ENCODE peak calls at places on chromosomes 2 and 18, in six cellular contexts. U is fibroblast of mammary gland; T is NCI-H460; Z is CD8-positive, alpha-beta memory T cell; C is GM19239; F is Right ventricle myocardium superior. B is an unnamed sample.

GRCh38 chr2:218260742-218261423 is at the start of gene GPBAR1:
- DNase-seq in T (no peak), C (no peak), U (no peak), F (peak), Z (no peak), B (peak)

GRCh38 chr2:36695746-36696415 is 626 bp upstream of the VIT start:
- DNase-seq in T (no peak), C (no peak), F (no peak), U (peak), Z (no peak), B (no peak)

GRCh38 chr18:62438876-62439275 is 83.9 kb upstream of the ZCCHC2 start:
- DNase-seq in T (no peak), Z (no peak), U (no peak), F (no peak), C (no peak), B (no peak)

GRCh38 chr2:71556811-71557210 is 103.5 kb downstream of the DYSF start:
- DNase-seq in Z (no peak), U (no peak), C (no peak), F (no peak), T (no peak), B (peak)

GRCh38 chr2:137420744-137421143 is 543.5 kb upstream of the HNMT start:
- DNase-seq in T (no peak), U (no peak), F (no peak), C (no peak), Z (no peak), B (no peak)

GRCh38 chr2:63875758-63876710 is 34.3 kb downstream of the UGP2 start:
- DNase-seq in Z (no peak), U (peak), F (no peak), C (no peak), T (no peak), B (no peak)

GRCh38 chr2:185385157-185385556 is 353.4 kb upstream of the FSIP2 start:
- DNase-seq in Z (no peak), U (no peak), T (no peak), F (no peak), C (no peak), B (no peak)

GRCh38 chr2:34365937-34366336 is 766.8 kb upstream of the FAM98A start:
- DNase-seq in C (no peak), U (no peak), F (no peak), T (no peak), Z (no peak), B (no peak)

GRCh38 chr2:54657664-54658083 is 65.8 kb upstream of the EML6 start:
- DNase-seq in Z (no peak), F (peak), U (peak), T (peak), C (no peak), B (no peak)

GRCh38 chr2:225030089-225030653 is 12.1 kb downstream of the DOCK10 start:
- DNase-seq in U (no peak), T (no peak), Z (no peak), C (no peak), F (no peak), B (no peak)

GRCh38 chr18:32714571-32715148 is 58.2 kb downstream of the KLHL14 start:
- DNase-seq in T (peak), C (peak), U (peak), F (no peak), Z (no peak), B (no peak)

GRCh38 chr18:79797518-79798345 is at the start of gene KCNG2:
- DNase-seq in C (peak), T (no peak), U (peak), Z (no peak), F (no peak), B (peak)

GRCh38 chr2:14661163-14661562 is 28.6 kb downstream of the LRATD1 start:
- DNase-seq in F (no peak), T (no peak), Z (no peak), C (no peak), U (no peak), B (no peak)

GRCh38 chr2:61029533-61029932 is 11.5 kb upstream of the PUS10 start:
- DNase-seq in T (no peak), C (no peak), Z (no peak), F (no peak), U (no peak), B (no peak)

GRCh38 chr2:75562513-75562864 is 1.8 kb upstream of the EVA1A start:
- DNase-seq in F (no peak), Z (no peak), T (no peak), U (no peak), C (no peak), B (no peak)

GRCh38 chr18:52764271-52764670 is 424.3 kb downstream of the DCC start:
- DNase-seq in C (no peak), Z (no peak), F (no peak), U (no peak), T (no peak), B (no peak)

GRCh38 chr2:233417282-233417681 is 63.0 kb downstream of the DGKD start:
- DNase-seq in C (no peak), F (no peak), Z (no peak), T (no peak), U (no peak), B (no peak)

GRCh38 chr2:233083782-233084181 is 23.6 kb downstream of the INPP5D start:
- DNase-seq in F (no peak), U (no peak), C (no peak), T (no peak), Z (no peak), B (peak)

GRCh38 chr2:26850565-26850964 is 2.6 kb downstream of the DPYSL5 start:
- DNase-seq in Z (no peak), U (no peak), T (no peak), F (no peak), C (no peak), B (no peak)

GRCh38 chr2:62458206-62459035 is 47.6 kb downstream of the TMEM17 start:
- DNase-seq in C (no peak), F (peak), T (no peak), Z (no peak), U (peak), B (no peak)

GRCh38 chr18:70195852-70196434 is 9.5 kb downstream of the RTTN start:
- DNase-seq in C (no peak), Z (no peak), U (peak), T (peak), F (no peak), B (no peak)

GRCh38 chr2:191866675-191867506 is 20.0 kb upstream of the CAVIN2 start:
- DNase-seq in C (no peak), Z (no peak), U (peak), T (peak), F (no peak), B (no peak)

GRCh38 chr2:201932511-201932910 is 101.1 kb upstream of the FZD7 start:
- DNase-seq in T (no peak), C (no peak), Z (no peak), F (no peak), U (no peak), B (no peak)

GRCh38 chr2:120344214-120344990 is 1.5 kb upstream of the INHBB start:
- DNase-seq in U (no peak), C (no peak), T (no peak), Z (no peak), F (peak), B (peak)

GRCh38 chr2:85707304-85707703 is 13.1 kb downstream of the GNLY start:
- DNase-seq in C (peak), U (peak), Z (peak), T (peak), F (no peak), B (no peak)

B was measured in kidney.